ENCODE peak calls at places on chromosomes 4 and X, in six cellular contexts. J is colonic mucosa, V is cardiac muscle cell, P is fibroblast of lung, A is cardiac fibroblast, H is heart right ventricle. R is an unnamed sample.

GRCh38 chr4:107317596-107317995 is 281.5 kb upstream of the DKK2 start:
- DNase-seq in P (peak; percentile 45), H (no peak), V (no peak), J (no peak), A (no peak), R (no peak)

GRCh38 chr4:92618968-92619367 is 315.2 kb downstream of the GRID2 start:
- DNase-seq in A (peak; percentile 2), H (no peak), J (no peak), V (peak; percentile 2), P (peak; percentile 41), R (peak; percentile 40)

GRCh38 chr4:65083076-65083475 is 587.2 kb downstream of the EPHA5 start:
- DNase-seq in V (peak; percentile 19), P (peak; percentile 77), H (peak; percentile 29), J (no peak), A (peak; percentile 49), R (peak; percentile 56)

GRCh38 chrX:104833401-104833800 is 267.4 kb downstream of the IL1RAPL2 start:
- DNase-seq in A (no peak), J (no peak), H (no peak), P (peak; percentile 66), V (no peak), R (no peak)

GRCh38 chr4:188658958-188659522 is 519.8 kb downstream of the TRIML1 start:
- DNase-seq in V (no peak), H (no peak), J (no peak), P (no peak), A (no peak), R (no peak)

GRCh38 chrX:109485470-109486340 is 3.8 kb upstream of the GUCY2F start:
- DNase-seq in H (peak; percentile 50), A (peak; percentile 76), J (peak; percentile 64), P (peak; percentile 44), V (peak; percentile 74), R (peak; percentile 77)

GRCh38 chrX:152897216-152898144 is at the start of gene ZNF185:
- DNase-seq in V (peak; percentile 58), P (peak; percentile 59), J (peak; percentile 72), H (no peak), A (peak; percentile 38), R (peak; percentile 22)

GRCh38 chr4:4519296-4519898 is 22.5 kb downstream of the STX18 start:
- DNase-seq in V (peak; percentile 38), P (no peak), H (no peak), J (no peak), A (peak; percentile 29), R (peak; percentile 35)

GRCh38 chrX:137432609-137433008 is 133.3 kb upstream of the ZIC3 start:
- DNase-seq in H (no peak), P (no peak), A (no peak), J (no peak), V (no peak), R (no peak)

GRCh38 chrX:367866-368265 is 18.8 kb downstream of the PPP2R3B start:
- DNase-seq in A (no peak), V (no peak), J (no peak), H (no peak), P (no peak), R (no peak)

GRCh38 chr4:99723555-99724450 is 66.2 kb upstream of the C4orf54 start:
- DNase-seq in J (peak; percentile 54), H (peak; percentile 55), A (peak; percentile 84), V (peak; percentile 74), P (peak; percentile 85), R (peak; percentile 87)

GRCh38 chrX:68897118-68897517 is 68.3 kb downstream of the EFNB1 start:
- DNase-seq in H (no peak), V (no peak), P (no peak), A (no peak), J (no peak), R (no peak)

GRCh38 chr4:40736910-40737309 is 12.8 kb upstream of the NSUN7 start:
- DNase-seq in H (no peak), V (peak; percentile 72), A (peak; percentile 65), P (peak; percentile 36), J (no peak), R (peak; percentile 64)

GRCh38 chrX:110397353-110397752 is 38.7 kb downstream of the RTL9 start:
- DNase-seq in V (no peak), H (no peak), A (no peak), P (no peak), J (no peak), R (no peak)

GRCh38 chrX:14026121-14026520 is 3.6 kb downstream of the GEMIN8 start:
- DNase-seq in J (no peak), P (no peak), H (no peak), V (no peak), A (no peak), R (no peak)

GRCh38 chrX:149259241-149259640 is 245.9 kb downstream of the IDS start:
- DNase-seq in A (peak; percentile 6), V (peak; percentile 2), J (no peak), P (peak; percentile 58), H (no peak), R (peak; percentile 17)

GRCh38 chrX:75181721-75182120 is 25.6 kb upstream of the ABCB7 start:
- DNase-seq in V (no peak), P (peak; percentile 65), H (no peak), A (no peak), J (no peak), R (peak; percentile 6)

GRCh38 chr4:155807021-155807420 is 48.2 kb downstream of the GUCY1B1 start:
- DNase-seq in J (no peak), P (peak; percentile 94), H (no peak), A (no peak), V (peak; percentile 18), R (peak; percentile 23)

GRCh38 chr4:52729586-52729985 is 21.6 kb downstream of the ERVMER34-1 start:
- DNase-seq in H (no peak), V (no peak), P (no peak), J (no peak), A (no peak), R (no peak)

GRCh38 chr4:54384563-54384962 is 155.5 kb downstream of the PDGFRA start:
- DNase-seq in V (peak; percentile 42), H (peak; percentile 24), J (peak; percentile 38), P (peak; percentile 23), A (peak; percentile 45), R (peak; percentile 57)

GRCh38 chr4:142282870-142283431 is 563.1 kb downstream of the INPP4B start:
- DNase-seq in V (peak; percentile 44), J (peak; percentile 31), A (no peak), P (no peak), H (no peak), R (no peak)

GRCh38 chrX:45295587-45295986 is 94.9 kb upstream of the DIPK2B start:
- DNase-seq in A (peak; percentile 29), J (peak; percentile 59), P (peak; percentile 67), V (peak; percentile 40), H (no peak), R (peak; percentile 11)

GRCh38 chr4:40289366-40290188 is 45.6 kb upstream of the CHRNA9 start:
- DNase-seq in V (no peak), A (no peak), H (no peak), P (peak; percentile 48), J (no peak), R (no peak)

GRCh38 chr4:188783606-188784157 is 644.4 kb downstream of the TRIML1 start:
- DNase-seq in P (no peak), J (no peak), H (no peak), A (no peak), V (no peak), R (no peak)

GRCh38 chr4:1985780-1986577 is 22.8 kb downstream of the NELFA start:
- DNase-seq in H (no peak), P (no peak), V (no peak), J (no peak), A (no peak), R (no peak)

DNA sequence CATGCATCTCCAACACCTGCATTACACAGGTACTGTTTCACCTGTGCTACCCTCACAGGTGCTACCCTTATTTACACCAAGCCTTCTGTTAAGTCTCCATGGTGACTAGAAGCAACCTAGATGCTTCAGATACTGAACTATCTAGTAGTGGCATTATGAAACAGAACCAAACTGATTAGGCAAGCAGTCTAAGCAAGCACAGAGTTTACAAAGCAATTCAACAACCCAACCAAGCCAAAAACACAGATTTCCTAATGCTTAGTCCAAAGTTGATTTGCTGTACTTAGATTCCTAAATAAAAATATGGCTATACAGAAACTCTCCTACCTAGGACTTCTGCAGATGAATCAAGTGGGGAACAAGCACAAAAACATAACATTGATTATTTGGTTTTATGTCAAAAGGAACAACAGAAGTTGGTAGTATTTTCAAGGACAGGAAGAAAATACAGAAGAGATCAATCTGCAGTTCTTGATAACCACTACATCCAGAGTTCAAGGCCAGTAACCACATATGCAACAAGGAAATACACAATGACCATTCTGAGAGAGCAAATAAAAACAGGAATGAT is 3.2 kb downstream of the TAPT1 start:
- DNase-seq in H (no peak), A (no peak), P (no peak), V (peak; percentile 24), J (no peak), R (no peak)
- H3K4me3 ChIP-seq in H (peak overlapping the region; percentile 78), A (no peak overlapping the region), P (no peak overlapping the region), V (no peak overlapping the region), J (no peak overlapping the region), R (no peak overlapping the region)

GRCh38 chr4:77156912-77157858 is at the start of gene CCNG2:
- DNase-seq in A (peak; percentile 97), H (peak; percentile 90), V (peak; percentile 97), J (peak; percentile 92), P (peak; percentile 97), R (peak; percentile 94)

GRCh38 chr4:77156533-77156911 is 485 bp upstream of the CCNG2 start:
- DNase-seq in J (peak; percentile 98), V (peak; percentile 99), P (peak; percentile 99), A (peak; percentile 100), H (peak; percentile 99), R (peak; percentile 99)

GRCh38 chr4:77159798-77160197 is 2.8 kb downstream of the CCNG2 start:
- DNase-seq in H (no peak), J (no peak), A (no peak), P (no peak), V (no peak), R (no peak)

GRCh38 chr4:77158487-77158861 is 1.5 kb downstream of the CCNG2 start:
- DNase-seq in H (no peak), J (no peak), V (no peak), A (no peak), P (peak; percentile 49), R (peak; percentile 21)

DNA sequence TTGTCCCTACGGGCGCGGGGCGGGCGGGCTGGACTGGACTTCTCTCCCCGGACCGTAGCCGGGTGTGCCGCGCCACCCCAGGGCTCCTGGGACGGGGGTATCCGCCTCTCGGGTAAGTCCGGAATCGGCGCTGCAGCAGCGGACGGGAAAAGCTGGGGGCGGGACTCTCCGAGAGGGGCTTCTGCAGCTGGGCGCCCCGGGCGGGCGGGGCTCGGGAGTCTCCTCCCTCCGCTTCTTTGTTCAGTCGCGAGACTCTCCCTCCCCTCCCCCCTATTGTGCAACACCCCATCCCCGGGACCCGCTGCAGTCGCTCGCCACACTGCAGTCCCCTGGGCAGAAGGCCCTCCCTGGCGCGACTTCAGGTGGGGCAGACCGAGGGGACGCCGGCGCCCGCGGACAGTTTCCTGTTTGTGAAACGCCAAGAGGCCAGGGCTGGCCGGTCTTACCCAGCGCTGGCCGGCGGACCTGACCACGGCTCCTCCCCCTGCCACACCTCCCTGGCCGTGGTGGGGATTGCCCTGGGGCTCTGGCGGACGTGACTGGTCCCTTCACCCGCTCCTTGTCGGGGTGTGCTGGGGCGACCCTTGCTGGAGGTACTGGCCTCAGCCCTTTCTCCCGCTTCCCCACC is 966 bp downstream of the CCNG2 start:
- DNase-seq in H (peak; percentile 90), V (peak; percentile 93), J (peak; percentile 92), P (peak; percentile 88), A (peak; percentile 93), R (peak; percentile 90)
- TF ChIP-seq CTCF in H (no peak), V (no peak), J (no peak), P (no peak), A (no peak), R (no peak)

GRCh38 chr4:176238819-176239218 is 30.2 kb downstream of the ASB5 start:
- DNase-seq in V (no peak), J (no peak), H (no peak), A (peak; percentile 26), P (peak; percentile 61), R (peak; percentile 37)
- H3K4me3 ChIP-seq in V (no peak overlapping the region), J (no peak overlapping the region), H (no peak overlapping the region), A (no peak overlapping the region), P (no peak overlapping the region), R (no peak overlapping the region)

GRCh38 chr4:6873291-6873690 is 36.3 kb upstream of the TBC1D14 start:
- DNase-seq in H (no peak), J (no peak), P (no peak), A (peak; percentile 34), V (peak; percentile 35), R (peak; percentile 25)
- TF ChIP-seq CTCF in H (no peak), J (no peak), P (no peak), A (no peak), V (peak; percentile 27), R (peak; percentile 12)